ENCODE peak calls at places on chromosome 9, in six cellular contexts. D, X, C, Q, K and S are unnamed samples.

GRCh38 chr9:84966876-84967830 is 297.6 kb downstream of the NTRK2 start:
- DNase-seq in D (no peak), X (no peak), C (peak), Q (peak), K (peak), S (peak)

GRCh38 chr9:35945341-35946018 is 12.5 kb downstream of the OR2S2 start:
- DNase-seq in D (peak), X (peak), C (peak), Q (peak), K (peak), S (peak)

GRCh38 chr9:135811796-135812195 is 95.5 kb downstream of the CAMSAP1 start:
- DNase-seq in D (no peak), X (no peak), C (no peak), Q (peak), K (no peak), S (no peak)

GRCh38 chr9:3751125-3751758 is 225.4 kb upstream of the RFX3 start:
- DNase-seq in D (peak), X (no peak), C (peak), Q (peak), K (no peak), S (no peak)

GRCh38 chr9:131304676-131305366 is 15.3 kb downstream of the PLPP7 start:
- DNase-seq in D (peak), X (no peak), C (no peak), Q (no peak), K (no peak), S (no peak)

GRCh38 chr9:114084282-114085073 is 6.4 kb upstream of the AMBP start:
- DNase-seq in D (no peak), X (no peak), C (no peak), Q (no peak), K (no peak), S (no peak)

GRCh38 chr9:109107402-109108240 is 12.1 kb downstream of the TMEM245 start:
- DNase-seq in D (peak), X (no peak), C (no peak), Q (no peak), K (no peak), S (no peak)

GRCh38 chr9:36748322-36748899 is 175.7 kb downstream of the MELK start:
- DNase-seq in D (peak), X (peak), C (peak), Q (no peak), K (peak), S (peak)

GRCh38 chr9:129553277-129553676 is 67.6 kb downstream of the C9orf50 start:
- DNase-seq in D (no peak), X (no peak), C (no peak), Q (no peak), K (no peak), S (no peak)

GRCh38 chr9:96166981-96167380 is 135.0 kb downstream of the HSD17B3 start:
- DNase-seq in D (no peak), X (no peak), C (no peak), Q (no peak), K (no peak), S (no peak)

GRCh38 chr9:93290495-93291434 is 106.8 kb downstream of the WNK2 start:
- DNase-seq in D (no peak), X (no peak), C (peak), Q (no peak), K (peak), S (no peak)

GRCh38 chr9:29213374-29214161 is 1640.3 kb upstream of the C9orf72 start:
- DNase-seq in D (no peak), X (no peak), C (peak), Q (peak), K (peak), S (peak)

GRCh38 chr9:129481424-129481823 is 139.5 kb downstream of the C9orf50 start:
- DNase-seq in D (no peak), X (no peak), C (no peak), Q (no peak), K (no peak), S (no peak)

GRCh38 chr9:74379718-74380117 is 117.4 kb upstream of the RORB start:
- DNase-seq in D (no peak), X (no peak), C (peak), Q (peak), K (peak), S (peak)

GRCh38 chr9:70466976-70467551 is 52.6 kb upstream of the KLF9 start:
- DNase-seq in D (peak), X (peak), C (no peak), Q (peak), K (no peak), S (no peak)

GRCh38 chr9:134321957-134322741 is 4.1 kb upstream of the RXRA start:
- DNase-seq in D (no peak), X (no peak), C (no peak), Q (no peak), K (no peak), S (no peak)

GRCh38 chr9:76127637-76128036 is 237.2 kb downstream of the PCSK5 start:
- DNase-seq in D (no peak), X (no peak), C (no peak), Q (no peak), K (no peak), S (no peak)

GRCh38 chr9:137178201-137178938 is 6.5 kb upstream of the TMEM210 start:
- DNase-seq in D (no peak), X (peak), C (no peak), Q (no peak), K (no peak), S (no peak)